ENCODE peak calls at places on chromosomes 3 and 15, in four cellular contexts. Y is RWPE1; K is RPMI8226; G is activated T-helper 1 cell treated with anti-CD3 and anti-CD28 coated beads, Interleukin-12 subunit alpha, Interleukin-12 subunit beta, Interleukin-2, Interleukin-4 antibody, amounts not matched to agents 30 ng/mL and 10 ng/mL and 1 ng/mL, durations not matched to agents 14 hours and 24 hours and 36 hours. V is an unnamed sample.

GRCh38 chr15:31488437-31489204 is 162.0 kb downstream of the KLF13 start:
- DNase-seq in K (peak), Y (peak), G (peak), V (peak)

GRCh38 chr3:58683001-58683845 is 16.6 kb upstream of the FAM3D start:
- DNase-seq in K (peak), Y (no peak), G (no peak), V (no peak)

GRCh38 chr3:108125550-108126071 is 34.8 kb upstream of the CD47 start:
- DNase-seq in Y (no peak), K (peak), G (peak), V (peak)

GRCh38 chr3:172984938-172985337 is 156.1 kb downstream of the SPATA16 start:
- DNase-seq in K (no peak), G (no peak), Y (no peak), V (no peak)

GRCh38 chr15:100330629-100331215 is 11.1 kb downstream of the ADAMTS17 start:
- DNase-seq in K (peak), G (peak), Y (no peak), V (no peak)

GRCh38 chr3:71989165-71989564 is 204.2 kb upstream of the PROK2 start:
- DNase-seq in Y (no peak), G (no peak), K (no peak), V (no peak)

GRCh38 chr15:77033417-77033728 is 37.5 kb downstream of the TSPAN3 start:
- DNase-seq in Y (no peak), G (no peak), K (no peak), V (no peak)

GRCh38 chr3:158961911-158962310 is 160.1 kb downstream of the MFSD1 start:
- DNase-seq in K (no peak), Y (no peak), G (no peak), V (no peak)

GRCh38 chr3:85159376-85159775 is 200.6 kb downstream of the CADM2 start:
- DNase-seq in K (no peak), Y (no peak), G (no peak), V (peak)

GRCh38 chr3:43621406-43621973 is 321 bp downstream of the ANO10 start:
- DNase-seq in Y (no peak), K (no peak), G (peak), V (no peak)

GRCh38 chr3:66439666-66440344 is 61.0 kb downstream of the LRIG1 start:
- DNase-seq in G (no peak), K (no peak), Y (no peak), V (peak)

GRCh38 chr15:69781411-69782125 is 316.1 kb downstream of the TLE3 start:
- DNase-seq in Y (no peak), K (no peak), G (no peak), V (peak)

GRCh38 chr15:101810905-101811304 is 1.1 kb upstream of the OR4F15 start:
- DNase-seq in Y (peak), K (peak), G (no peak), V (peak)

GRCh38 chr3:191139771-191140170 is 59.3 kb upstream of the OSTN start:
- DNase-seq in K (no peak), Y (no peak), G (no peak), V (no peak)

GRCh38 chr3:20573175-20573574 is 387.2 kb upstream of the SGO1 start:
- DNase-seq in Y (no peak), K (no peak), G (no peak), V (no peak)

GRCh38 chr15:39976291-39977274 is 42.7 kb downstream of the EIF2AK4 start:
- DNase-seq in G (no peak), K (no peak), Y (peak), V (no peak)

GRCh38 chr3:120025520-120025919 is 68.7 kb downstream of the GSK3B start:
- DNase-seq in K (no peak), G (no peak), Y (no peak), V (no peak)

GRCh38 chr15:58374147-58374546 is 57.6 kb upstream of the LIPC start:
- DNase-seq in Y (no peak), G (no peak), K (no peak), V (no peak)

GRCh38 chr15:98850991-98851776 is 156.4 kb downstream of the PGPEP1L start:
- DNase-seq in Y (peak), K (peak), G (peak), V (peak)

GRCh38 chr3:158775001-158775400 is 26.9 kb upstream of the MFSD1 start:
- DNase-seq in K (no peak), G (no peak), Y (no peak), V (no peak)

GRCh38 chr15:44971036-44971435 is 14.5 kb downstream of the TERB2 start:
- DNase-seq in G (no peak), K (no peak), Y (no peak), V (no peak)

GRCh38 chr15:57922780-57923179 is 142.7 kb downstream of the ALDH1A2 start:
- DNase-seq in G (no peak), Y (peak), K (peak), V (no peak)

GRCh38 chr3:101009386-101009785 is 16.2 kb upstream of the ABI3BP start:
- DNase-seq in G (no peak), K (no peak), Y (no peak), V (peak)

GRCh38 chr3:126197854-126198584 is 17.6 kb upstream of the ALDH1L1 start:
- DNase-seq in G (no peak), Y (peak), K (peak), V (peak)

GRCh38 chr3:58032186-58032585 is 24.0 kb downstream of the FLNB start:
- DNase-seq in G (no peak), K (no peak), Y (no peak), V (no peak)

GRCh38 chr3:158659454-158660237 is 12.8 kb downstream of the LXN start:
- DNase-seq in G (peak), K (peak), Y (peak), V (peak)

GRCh38 chr3:185733980-185734724 is 90.7 kb downstream of the IGF2BP2 start:
- DNase-seq in Y (peak), K (peak), G (no peak), V (peak)

GRCh38 chr15:95259965-95260364 is 1028.6 kb downstream of the MCTP2 start:
- DNase-seq in G (no peak), Y (peak), K (no peak), V (peak)

V was measured in OCI-M1.